ENCODE peak calls at places on chromosomes 11 and 22, in four cellular contexts. D is body of pancreas, E is IMR-90, A is GM23338. O is an unnamed sample.

GRCh38 chr11:36600155-36600554 is 2.1 kb upstream of the RAG2 start:
- DNase-seq in E (no peak), D (no peak), A (peak), O (no peak)

GRCh38 chr22:45991108-45991507 is 14.1 kb upstream of the WNT7B start:
- DNase-seq in D (no peak), A (no peak), E (no peak), O (no peak)

GRCh38 chr11:13016415-13016814 is 7.3 kb downstream of the RASSF10 start:
- DNase-seq in E (no peak), A (no peak), D (no peak), O (no peak)

GRCh38 chr11:67463680-67464410 is 5.2 kb downstream of the TMEM134 start:
- DNase-seq in D (peak), E (no peak), A (no peak), O (no peak)

GRCh38 chr11:73197348-73197747 is 20.7 kb upstream of the P2RY2 start:
- DNase-seq in E (no peak), A (no peak), D (no peak), O (no peak)

GRCh38 chr11:102666331-102666957 is 39.1 kb downstream of the MMP27 start:
- DNase-seq in D (peak), A (peak), E (peak), O (peak)

GRCh38 chr11:128390246-128390645 is 197.1 kb downstream of the ETS1 start:
- DNase-seq in D (no peak), A (no peak), E (no peak), O (no peak)

GRCh38 chr22:24185001-24185500 is 3.8 kb downstream of the SUSD2 start:
- DNase-seq in A (no peak), E (no peak), D (no peak), O (no peak)

GRCh38 chr11:18115360-18116127 is 9.7 kb upstream of the SAAL1 start:
- DNase-seq in E (peak), A (peak), D (peak), O (peak)

GRCh38 chr22:47716890-47717615 is 954.6 kb downstream of the TBC1D22A start:
- DNase-seq in D (no peak), E (no peak), A (no peak), O (no peak)

GRCh38 chr11:102476812-102477211 is 24.2 kb upstream of the TMEM123 start:
- DNase-seq in A (no peak), D (peak), E (peak), O (no peak)

GRCh38 chr11:66068154-66068821 is 1.8 kb upstream of the PACS1 start:
- DNase-seq in E (peak), D (peak), A (peak), O (no peak)

GRCh38 chr22:23837496-23837859 is 1.3 kb downstream of the DERL3 start:
- DNase-seq in D (peak), A (no peak), E (no peak), O (no peak)

GRCh38 chr11:107999759-108000455 is 8.8 kb upstream of the CUL5 start:
- DNase-seq in A (peak), E (peak), D (no peak), O (no peak)

GRCh38 chr11:11514246-11514645 is 107.6 kb downstream of the GALNT18 start:
- DNase-seq in A (peak), E (no peak), D (no peak), O (no peak)

GRCh38 chr11:42890773-42891172 is 421.0 kb upstream of the API5 start:
- DNase-seq in A (no peak), D (no peak), E (no peak), O (no peak)

GRCh38 chr11:126510621-126511370 is 155.3 kb downstream of the ST3GAL4 start:
- DNase-seq in A (no peak), D (no peak), E (peak), O (no peak)

GRCh38 chr22:44214187-44214586 is 33.5 kb downstream of the PARVG start:
- DNase-seq in A (no peak), D (no peak), E (no peak), O (no peak)

GRCh38 chr22:46077669-46078099 is 72.6 kb upstream of the PPARA start:
- DNase-seq in A (no peak), D (peak), E (no peak), O (no peak)

GRCh38 chr11:30344085-30344484 is 21.2 kb downstream of the ARL14EP start:
- DNase-seq in D (no peak), E (no peak), A (no peak), O (no peak)

GRCh38 chr22:47175761-47176359 is 413.4 kb downstream of the TBC1D22A start:
- DNase-seq in D (peak), A (no peak), E (no peak), O (no peak)

GRCh38 chr11:72641900-72642814 is 32.1 kb downstream of the PDE2A start:
- DNase-seq in E (no peak), D (peak), A (peak), O (no peak)

GRCh38 chr22:42872821-42873220 is 15.7 kb upstream of the ARFGAP3 start:
- DNase-seq in D (no peak), E (no peak), A (no peak), O (no peak)

GRCh38 chr11:68077617-68078592 is 39.1 kb downstream of the TCIRG1 start:
- DNase-seq in A (no peak), E (peak), D (no peak), O (no peak)

GRCh38 chr22:48588881-48589450 is 1238.7 kb downstream of the BRD1 start:
- DNase-seq in D (no peak), A (no peak), E (no peak), O (no peak)

DNA sequence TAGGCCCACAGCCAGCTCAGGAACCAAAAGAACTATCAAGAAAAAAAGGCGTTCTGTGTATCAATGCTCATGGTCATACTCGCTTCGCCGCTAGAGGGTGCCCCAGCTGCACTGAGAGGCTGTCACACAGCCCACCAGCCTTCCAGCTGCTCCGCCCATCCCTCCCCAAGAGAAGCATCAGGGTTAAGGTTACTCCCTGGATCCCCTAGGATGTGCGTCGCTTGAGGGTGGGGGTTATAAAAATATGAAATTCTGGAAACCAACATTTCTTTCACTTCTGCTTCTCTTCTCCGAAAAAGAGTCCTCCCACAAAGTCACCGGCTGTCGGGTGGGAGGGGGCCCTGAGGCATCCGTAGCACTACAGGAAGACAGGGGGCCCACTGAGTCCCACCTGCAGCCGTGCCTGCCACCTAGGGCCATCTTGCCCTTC is 1.7 kb downstream of the CBX6 start:
- DNase-seq in D (peak), A (peak), E (peak), O (no peak)
- TF ChIP-seq CTCF in D (peak), A (peak), E (peak), O (peak)

GRCh38 chr11:116541460-116541859 is 231.3 kb downstream of the BUD13 start:
- DNase-seq in E (no peak), D (no peak), A (no peak), O (no peak)

GRCh38 chr11:116543099-116543498 is 229.7 kb downstream of the BUD13 start:
- DNase-seq in A (no peak), E (no peak), D (no peak), O (no peak)

GRCh38 chr11:116544721-116545120 is 228.1 kb downstream of the BUD13 start:
- DNase-seq in A (no peak), E (no peak), D (no peak), O (no peak)

GRCh38 chr11:116540645-116541044 is 232.1 kb downstream of the BUD13 start:
- DNase-seq in E (no peak), A (no peak), D (no peak), O (no peak)

GRCh38 chr11:116542386-116542785 is 230.4 kb downstream of the BUD13 start:
- DNase-seq in D (no peak), E (no peak), A (no peak), O (no peak)
- H3K4me3 ChIP-seq in D (no peak), E (no peak), A (no peak), O (no peak)

DNA sequence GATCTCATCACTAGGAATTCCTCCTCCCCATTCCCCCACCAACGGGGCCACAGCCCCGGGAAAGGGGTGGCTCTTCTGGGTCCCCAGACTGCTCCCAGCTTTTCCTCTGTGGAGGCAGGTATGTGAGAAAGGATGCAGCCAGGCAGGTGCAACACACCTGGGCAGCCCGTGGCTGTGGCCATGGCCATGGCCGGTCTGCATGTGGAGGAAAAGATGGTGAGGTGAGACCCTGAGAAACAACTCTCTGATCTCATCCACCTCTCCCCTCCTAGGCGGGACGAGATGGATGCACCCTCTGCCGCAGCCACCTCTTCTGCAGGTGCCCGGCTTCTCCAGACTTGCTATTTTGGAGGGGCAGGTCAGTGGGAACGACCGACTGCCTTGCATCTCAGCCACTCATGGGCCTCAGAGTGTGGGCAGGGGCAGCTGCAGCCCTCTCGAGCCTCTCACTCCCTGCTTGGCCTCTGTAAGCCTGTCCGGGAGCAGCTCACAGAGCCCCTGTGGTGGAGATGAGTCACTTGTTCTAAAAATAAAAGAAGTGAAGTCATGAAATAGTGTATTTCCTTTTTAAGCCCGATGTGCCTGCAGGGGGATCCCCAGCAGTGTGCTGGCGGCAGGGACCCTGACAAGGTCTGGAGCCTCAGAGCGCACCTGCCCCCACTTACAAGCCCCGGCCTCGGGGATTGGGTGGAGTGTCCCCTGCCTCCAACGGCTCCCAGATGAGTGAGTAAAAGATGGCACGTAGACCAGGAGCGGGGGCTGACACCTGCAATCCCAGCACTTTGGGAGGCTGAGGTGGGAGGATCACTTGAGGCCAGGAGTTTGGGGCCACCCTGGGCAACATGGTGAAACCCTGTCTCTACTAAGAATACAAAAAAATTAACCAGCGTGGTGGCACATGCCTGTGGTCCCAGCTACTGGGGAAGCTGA is 10.7 kb downstream of the SMIM38 start:
- DNase-seq in A (peak), E (peak), D (peak), O (peak)
- TF ChIP-seq CTCF in A (no peak), E (peak), D (no peak), O (peak)

DNA sequence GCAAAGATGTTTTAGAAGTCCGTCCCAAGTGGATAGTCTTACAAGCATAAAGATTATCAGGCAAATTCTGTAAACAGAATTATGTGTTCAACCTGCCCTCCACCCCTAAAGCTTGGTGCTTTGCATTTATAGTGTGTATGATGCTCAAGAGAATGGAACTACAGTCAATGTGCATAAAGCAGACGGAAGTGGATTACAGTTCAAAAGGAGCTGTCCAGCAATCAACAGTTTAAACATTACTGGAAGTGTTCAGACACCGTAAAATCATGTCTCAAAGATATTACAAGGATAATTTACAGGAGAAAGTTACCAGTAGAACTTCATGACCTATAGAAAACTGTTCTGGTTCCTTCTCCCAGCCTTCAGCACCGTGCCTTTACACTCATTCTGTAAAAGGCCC is 1.0 kb downstream of the RIC3 start:
- DNase-seq in A (no peak), E (peak), D (no peak), O (no peak)
- H3K4me3 ChIP-seq in A (peak), E (no peak), D (no peak), O (no peak)

DNA sequence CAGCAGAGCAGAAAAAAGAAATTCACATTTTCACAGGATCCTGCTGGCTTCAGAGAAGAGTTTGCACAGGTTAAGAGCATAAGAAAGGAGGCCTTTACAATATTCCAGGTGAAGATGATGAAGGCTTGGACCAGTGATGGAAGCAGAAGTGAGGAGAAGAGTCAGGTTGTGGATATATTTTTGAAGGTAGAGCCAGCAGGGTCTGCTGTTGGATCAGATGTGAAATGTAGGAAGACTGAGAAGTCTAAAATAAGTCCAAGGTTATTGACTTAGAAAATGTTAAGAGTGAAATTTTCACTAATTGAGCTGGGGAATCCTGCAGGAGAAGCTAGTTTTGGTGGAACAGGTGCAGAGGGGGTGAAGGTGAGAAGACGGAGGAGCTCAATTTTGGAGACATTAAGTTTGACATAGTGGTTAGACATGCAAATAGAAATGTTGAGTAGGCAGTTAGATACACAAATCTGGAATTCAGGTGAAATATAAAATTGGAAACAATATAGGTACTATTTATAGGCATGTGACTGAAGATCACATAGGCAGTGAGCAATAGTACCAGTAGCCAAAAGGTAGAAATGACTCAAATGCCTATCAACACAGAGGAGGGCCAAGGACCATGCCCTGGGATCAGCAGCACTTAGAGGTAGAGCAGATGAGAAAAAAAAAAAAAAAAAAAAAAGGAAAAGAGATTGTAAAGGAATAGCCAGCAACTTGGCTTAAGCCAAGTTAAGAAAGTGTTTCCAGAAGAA is 252.0 kb downstream of the AASDHPPT start:
- DNase-seq in A (no peak), D (no peak), E (no peak), O (no peak)
- TF ChIP-seq CTCF in A (no peak), D (no peak), E (no peak), O (peak)

DNA sequence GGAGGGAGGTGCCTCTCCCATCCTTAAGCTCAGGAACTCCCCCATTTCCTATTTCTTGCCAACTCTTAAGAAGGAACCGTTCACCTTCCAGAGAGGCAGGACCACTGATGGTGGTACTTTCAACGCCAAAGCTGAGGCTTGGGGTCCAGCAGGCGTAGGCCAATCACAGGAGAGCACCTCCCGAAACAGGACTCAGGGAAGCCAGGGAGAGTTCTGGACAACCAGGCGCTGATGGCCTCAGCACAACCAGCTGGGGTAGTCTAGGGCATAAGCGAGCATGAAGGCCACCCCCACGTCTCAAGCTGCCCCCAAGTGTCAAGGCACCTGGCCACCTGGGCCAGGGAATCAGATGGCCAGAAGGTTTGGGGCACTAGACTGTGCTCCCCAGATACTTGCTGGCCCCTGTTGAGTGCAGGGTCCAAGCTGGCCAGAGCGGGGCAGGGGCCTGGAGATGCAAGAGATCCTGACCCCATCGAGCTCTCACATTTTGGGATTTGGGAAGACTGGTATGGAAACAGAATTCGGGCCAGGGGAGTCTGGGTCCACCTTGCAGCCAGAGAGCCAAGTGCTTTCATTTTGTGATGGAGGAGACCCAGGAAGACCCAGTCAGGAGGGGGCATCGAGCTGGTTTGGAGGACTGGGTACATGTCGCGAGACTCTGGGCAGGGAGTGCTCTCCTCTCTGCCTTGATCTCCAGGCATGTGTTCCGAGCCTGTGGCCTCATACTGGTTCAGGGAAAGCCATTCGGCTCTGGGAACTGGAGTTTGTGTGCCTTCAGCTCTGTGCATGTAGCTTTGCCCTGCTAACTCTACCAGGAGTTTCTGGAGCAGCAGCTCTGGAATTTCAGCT is 926 bp downstream of the CD6 start:
- DNase-seq in D (no peak), E (no peak), A (no peak), O (no peak)
- H3K4me3 ChIP-seq in D (no peak), E (no peak), A (no peak), O (no peak)

GRCh38 chr22:50293441-50294318 is 13.8 kb downstream of the PLXNB2 start:
- DNase-seq in A (peak), D (peak), E (peak), O (peak)
- TF ChIP-seq CTCF in A (no peak), D (no peak), E (no peak), O (no peak)

DNA sequence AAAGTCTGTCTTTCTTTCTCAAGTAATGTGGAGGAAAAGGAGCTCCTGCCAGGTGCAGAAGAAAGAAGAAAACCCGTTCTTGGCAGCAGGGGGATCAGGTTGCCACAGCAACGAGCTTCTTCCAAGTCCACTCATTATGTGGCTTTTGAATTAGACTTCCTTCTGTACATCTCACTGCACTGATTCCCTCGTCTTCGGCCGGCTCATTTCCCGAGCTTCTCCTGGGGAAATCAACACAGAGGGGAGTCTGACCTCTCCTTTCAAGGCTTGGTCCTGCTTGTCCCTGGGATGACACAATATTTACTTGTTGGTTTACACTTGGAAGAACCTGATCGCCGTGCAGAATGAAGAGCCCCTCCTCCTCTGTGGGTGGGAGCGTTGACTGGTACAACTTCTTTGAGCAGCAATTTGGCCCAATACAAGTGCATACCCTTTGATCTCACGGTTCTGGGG is 35.3 kb downstream of the MCHR1 start:
- DNase-seq in A (peak), E (peak), D (no peak), O (no peak)
- H3K4me3 ChIP-seq in A (peak), E (no peak), D (no peak), O (no peak)

DNA sequence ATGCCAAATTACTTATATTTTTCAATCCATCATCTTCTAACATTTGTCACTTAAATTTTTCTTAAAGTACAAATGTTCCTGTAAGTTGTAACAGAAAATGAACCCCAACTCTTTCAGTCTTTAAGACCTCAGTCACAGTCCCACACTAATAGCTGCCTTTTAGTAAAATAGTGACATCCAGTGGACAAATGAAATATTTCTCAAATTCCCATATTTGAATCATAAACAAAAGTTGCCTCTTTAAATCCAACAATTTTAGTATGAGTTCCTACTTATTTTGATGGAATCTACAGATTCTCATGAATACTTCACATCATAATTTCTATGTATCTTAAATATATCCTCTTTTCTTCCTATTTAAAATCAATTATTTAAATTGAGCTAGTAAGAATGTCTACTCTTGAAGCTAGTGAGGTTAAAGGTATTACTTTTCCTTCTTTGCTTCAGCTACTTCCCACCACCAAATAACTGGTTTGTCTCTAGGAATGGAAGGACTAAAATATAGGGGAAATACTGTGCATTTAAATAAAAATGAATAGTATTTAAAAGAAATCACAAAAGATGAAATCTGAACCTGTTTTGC is 9.2 kb downstream of the LIN7C start:
- DNase-seq in D (no peak), E (peak), A (peak), O (no peak)
- TF ChIP-seq CTCF in D (peak), E (peak), A (no peak), O (peak)